ENCODE peak calls at places on chromosomes 3 and 15, in seven cellular contexts. X, H, U, Z, B, A and J are unnamed samples. For H3K4me1, the result is how much of the 10 kb centered on the place peaks cover.

GRCh38 chr3:19148768-19149091 is 420 bp downstream of the KCNH8 start:
- DNase-seq in X (no peak), H (no peak), U (no peak), Z (no peak), B (no peak), A (no peak), J (no peak)

GRCh38 chr3:38459499-38460048 is 5.9 kb downstream of the ACVR2B start:
- DNase-seq in X (no peak), H (no peak), U (no peak), Z (no peak), B (no peak), A (no peak), J (no peak)

GRCh38 chr15:60967728-60968127 is 261.4 kb downstream of the RORA start:
- DNase-seq in X (no peak), H (no peak), U (no peak), Z (no peak), B (no peak), A (no peak), J (no peak)

GRCh38 chr15:76903251-76903681 is 1.9 kb downstream of the SCAPER start:
- DNase-seq in X (no peak), H (no peak), U (no peak), Z (no peak), B (no peak), A (no peak), J (no peak)

GRCh38 chr3:133840055-133840737 is 34.6 kb downstream of the SRPRB start:
- DNase-seq in X (no peak), H (no peak), U (no peak), Z (no peak), B (no peak), A (no peak), J (no peak)

GRCh38 chr3:171797265-171797679 is 13.0 kb downstream of the PLD1 start:
- DNase-seq in X (no peak), H (no peak), U (no peak), Z (no peak), B (no peak), A (no peak), J (no peak)

GRCh38 chr3:168061332-168061996 is 34.3 kb downstream of the GOLIM4 start:
- DNase-seq in X (no peak), H (no peak), U (no peak), Z (no peak), B (no peak), A (no peak), J (no peak)

GRCh38 chr3:189144645-189145044 is 27.1 kb upstream of the TPRG1 start:
- DNase-seq in X (no peak), H (no peak), U (no peak), Z (no peak), B (peak), A (no peak), J (no peak)

GRCh38 chr3:128068156-128068620 is 16.0 kb downstream of the SEC61A1 start:
- DNase-seq in X (no peak), H (no peak), U (no peak), Z (no peak), B (peak), A (no peak), J (no peak)

GRCh38 chr15:32718822-32719716 is 1.3 kb downstream of the GREM1 start:
- DNase-seq in X (no peak), H (no peak), U (peak), Z (peak), B (no peak), A (peak), J (peak)

GRCh38 chr3:12188328-12188648 is 29.6 kb upstream of the TIMP4 start:
- DNase-seq in X (no peak), H (no peak), U (no peak), Z (no peak), B (no peak), A (no peak), J (no peak)

GRCh38 chr3:63975705-63976104 is 47.6 kb downstream of the PSMD6 start:
- DNase-seq in X (no peak), H (peak), U (no peak), Z (no peak), B (no peak), A (no peak), J (no peak)

DNA sequence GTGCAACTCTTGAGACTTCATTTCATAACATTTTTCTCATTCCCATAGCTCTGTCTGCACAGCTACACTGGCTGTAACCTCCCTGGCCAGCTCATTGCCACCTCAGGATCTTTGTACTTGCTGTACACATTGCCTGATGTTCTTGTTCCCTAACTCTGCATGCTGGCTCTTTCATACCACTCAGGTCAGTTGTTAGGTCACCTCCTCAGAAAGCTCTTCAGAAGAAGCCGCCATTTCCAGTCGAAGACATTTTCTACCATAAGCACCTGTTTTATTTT is 176.2 kb downstream of the AKAP13 start:
- DNase-seq in X (no peak), H (no peak), U (peak), Z (no peak), B (no peak), A (no peak), J (no peak)
- H3K4me1 ChIP-seq in X (under half), H (half or more), U (half or more), Z (under half), B (under half), A (under half), J (under half)

DNA sequence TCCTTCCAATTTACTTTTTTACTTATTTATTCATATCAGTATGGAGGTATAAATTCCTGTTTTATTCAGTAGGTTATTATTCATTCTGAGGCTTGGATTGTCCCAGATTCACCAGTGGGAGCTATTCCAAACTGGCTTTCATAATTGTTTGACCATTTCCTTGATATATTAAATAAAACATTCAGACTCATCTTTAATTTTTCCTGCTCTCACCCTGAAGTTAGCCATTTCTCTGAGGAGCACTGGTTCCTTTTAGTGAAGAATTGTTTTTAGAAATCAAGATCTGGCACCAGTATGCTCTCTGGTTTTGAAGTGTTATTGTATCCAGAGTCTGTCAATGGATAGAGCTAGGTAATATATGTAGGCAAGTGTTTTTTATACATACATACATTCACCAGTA is 66.9 kb upstream of the DCBLD2 start:
- DNase-seq in X (no peak), H (no peak), U (no peak), Z (no peak), B (no peak), A (no peak), J (no peak)
- H3K4me1 ChIP-seq in X (under half), H (under half), U (under half), Z (under half), B (under half), A (under half), J (under half)

GRCh38 chr3:56771376-56771775 is 30.4 kb downstream of the ARHGEF3 start:
- DNase-seq in X (no peak), H (no peak), U (no peak), Z (no peak), B (no peak), A (no peak), J (no peak)

GRCh38 chr3:56775931-56776461 is 25.8 kb downstream of the ARHGEF3 start:
- DNase-seq in X (no peak), H (no peak), U (no peak), Z (no peak), B (no peak), A (no peak), J (no peak)

GRCh38 chr3:56775356-56775914 is 26.3 kb downstream of the ARHGEF3 start:
- DNase-seq in X (no peak), H (no peak), U (no peak), Z (no peak), B (no peak), A (no peak), J (no peak)

GRCh38 chr3:56772926-56773587 is 28.7 kb downstream of the ARHGEF3 start:
- DNase-seq in X (no peak), H (no peak), U (no peak), Z (no peak), B (no peak), A (no peak), J (no peak)

DNA sequence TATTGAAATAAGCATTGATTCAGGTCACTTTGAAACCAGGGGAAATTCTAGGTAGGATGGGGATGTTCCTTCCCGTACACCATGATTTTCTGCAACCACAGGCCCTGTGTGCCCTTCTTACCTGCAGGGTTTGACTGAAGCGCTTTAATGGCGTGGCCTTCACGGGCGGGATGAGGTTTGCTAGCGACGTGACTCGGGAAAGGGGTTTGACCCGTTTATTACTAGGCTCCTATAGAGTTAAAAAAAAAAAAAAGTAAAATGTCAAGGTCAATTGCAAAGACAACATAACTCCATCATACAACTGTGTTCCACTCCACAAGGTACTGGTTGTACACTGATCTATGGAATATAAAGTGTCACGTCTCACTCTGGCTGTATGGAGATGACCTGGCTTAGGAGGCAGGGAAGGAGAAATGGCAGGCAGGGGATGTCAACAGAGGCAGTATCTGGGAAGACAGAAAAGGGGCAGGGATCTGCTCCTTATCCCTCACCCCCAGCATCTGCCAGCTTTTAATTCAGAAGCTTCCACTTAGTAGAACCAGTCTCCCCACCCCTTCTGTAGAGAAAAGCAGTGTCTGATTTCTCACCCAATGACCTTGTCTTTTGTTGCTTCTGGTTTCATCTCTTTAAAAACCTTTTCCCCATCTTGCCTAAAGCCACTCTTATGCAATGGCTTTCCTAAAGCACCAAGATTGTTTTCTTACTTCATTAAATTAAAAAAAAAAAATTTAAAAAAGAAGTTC is 28.0 kb downstream of the ARHGEF3 start:
- DNase-seq in X (no peak), H (no peak), U (no peak), Z (no peak), B (no peak), A (no peak), J (no peak)
- H3K4me1 ChIP-seq in X (under half), H (half or more), U (under half), Z (half or more), B (under half), A (under half), J (under half)

DNA sequence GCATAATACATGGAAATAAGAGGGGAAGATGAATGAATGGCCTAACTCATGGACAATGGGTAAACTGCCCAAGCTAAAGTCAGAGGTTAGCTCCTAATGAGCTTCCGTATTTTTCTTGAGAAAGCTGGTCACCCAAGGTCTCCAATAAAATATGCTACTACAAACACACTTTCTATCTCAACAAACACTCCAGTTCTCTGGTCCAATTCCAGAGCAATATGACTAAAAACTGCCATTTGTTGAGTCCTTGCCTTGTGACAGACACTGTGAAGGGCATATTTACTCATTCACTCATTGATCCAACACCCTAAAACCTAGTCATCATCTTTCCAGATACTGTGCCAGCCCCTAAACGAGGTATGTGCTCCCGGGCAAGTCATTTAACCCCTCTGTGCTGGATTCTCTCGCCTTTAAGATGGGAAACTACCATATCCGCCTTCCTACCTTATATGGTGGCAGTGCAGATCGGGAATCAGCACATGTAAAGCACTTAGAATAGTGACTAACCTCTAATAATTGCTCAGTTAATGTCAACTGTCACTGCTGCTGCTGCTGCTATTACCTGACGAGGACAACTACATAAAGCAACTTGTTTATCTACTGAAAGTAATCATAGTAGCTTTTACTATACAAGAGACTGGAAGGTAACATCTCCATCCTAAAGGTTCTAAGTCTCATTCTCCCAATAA is 89.0 kb downstream of the XXYLT1 start:
- DNase-seq in X (no peak), H (no peak), U (no peak), Z (no peak), B (no peak), A (no peak), J (no peak)
- H3K4me1 ChIP-seq in X (under half), H (half or more), U (half or more), Z (half or more), B (under half), A (under half), J (under half)

DNA sequence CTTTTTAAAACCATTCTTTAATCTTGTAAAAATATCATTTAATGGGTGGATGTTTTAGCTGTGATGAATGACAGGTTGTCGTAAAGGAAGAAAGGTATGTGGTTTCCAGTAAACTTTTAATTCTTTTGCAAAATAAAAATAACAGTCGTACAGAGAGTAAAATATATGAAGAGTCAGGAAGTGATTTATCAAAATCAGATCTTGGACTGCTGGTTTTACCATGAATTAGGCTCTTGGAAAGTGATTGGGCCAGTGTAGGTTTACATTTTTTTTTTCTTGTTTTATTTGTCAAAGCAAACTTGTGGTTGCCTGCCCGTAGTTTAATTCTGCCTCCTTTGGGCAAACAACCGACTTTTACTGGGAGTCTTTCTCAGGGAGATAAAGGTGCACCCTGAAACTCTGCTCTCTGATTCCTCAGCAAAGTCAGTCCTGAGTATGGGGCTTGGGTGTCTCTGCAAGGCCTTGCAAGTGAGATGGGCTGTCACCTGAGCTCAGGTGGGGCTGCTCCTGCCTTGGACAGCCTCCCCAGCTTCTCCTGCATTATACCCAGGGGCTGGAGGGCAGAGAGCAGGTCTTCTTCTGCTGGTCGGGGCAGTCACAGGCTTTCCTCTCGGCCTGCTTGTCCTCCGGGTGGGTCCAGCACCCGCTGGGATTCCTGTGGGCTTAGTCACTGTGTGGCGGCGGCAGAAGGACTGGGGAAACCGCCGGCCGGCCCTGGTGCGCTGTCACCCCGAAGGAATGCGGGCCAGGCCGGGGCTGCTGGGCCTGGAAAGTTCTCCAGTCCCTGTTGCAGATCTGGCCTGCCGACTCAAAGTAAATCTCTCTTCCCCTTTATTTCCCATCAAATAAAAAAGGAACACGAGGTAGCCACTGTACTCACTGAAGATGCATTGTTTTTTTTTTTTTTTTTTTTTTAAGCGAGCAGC is 79.0 kb downstream of the IGF1R start:
- DNase-seq in X (peak), H (peak), U (peak), Z (peak), B (no peak), A (peak), J (peak)
- H3K4me1 ChIP-seq in X (under half), H (under half), U (under half), Z (half or more), B (under half), A (under half), J (under half)

DNA sequence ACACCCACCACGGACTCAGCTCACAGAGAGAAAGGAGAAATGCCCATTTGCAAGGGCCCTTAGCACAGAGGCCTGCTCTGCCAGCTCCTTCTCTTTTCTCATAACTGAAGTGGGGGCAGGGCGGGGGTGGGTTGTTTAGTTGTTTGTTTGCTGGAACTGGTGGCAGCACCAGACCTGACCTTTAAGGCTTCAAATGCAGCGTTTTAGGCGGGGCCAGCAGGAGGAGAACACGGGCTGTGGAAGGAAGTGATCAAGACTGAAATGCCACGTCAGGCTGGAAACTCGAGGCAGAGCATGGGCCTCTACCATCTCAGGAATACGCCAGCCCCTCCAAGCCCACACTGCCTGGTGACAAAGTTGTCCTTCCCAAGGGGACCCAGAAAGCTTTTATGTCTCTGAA is 9.3 kb downstream of the CACNA2D2 start:
- DNase-seq in X (no peak), H (no peak), U (no peak), Z (no peak), B (no peak), A (no peak), J (no peak)
- H3K4me1 ChIP-seq in X (under half), H (under half), U (under half), Z (under half), B (under half), A (under half), J (under half)